ENCODE peak calls at places on chromosome 12, in eight cellular contexts. P is NCI-H345; Z is NCI-H1105 treated with DMSO at 0.1 percent for 48 hours; K is stimulated activated CD8-positive, alpha-beta memory T cell treated with anti-CD3 and anti-CD28 coated beads, Interleukin-15, amount 100 ng/mL, for 1 hour; N is stomach; W is neural crest cell; C is Right ventricle myocardium inferior; H is AG08396. O is an unnamed sample.

GRCh38 chr12:99911076-99911475 is 73.7 kb downstream of the ANKS1B start:
- DNase-seq in P (no peak), Z (no peak), K (no peak), N (no peak), W (no peak), C (no peak), H (peak), O (no peak)

GRCh38 chr12:5140190-5140589 is 96.5 kb downstream of the KCNA5 start:
- DNase-seq in P (no peak), Z (no peak), K (no peak), N (no peak), W (no peak), C (no peak), H (no peak), O (no peak)

GRCh38 chr12:55929306-55929791 is 1.6 kb upstream of the DGKA start:
- DNase-seq in P (no peak), Z (no peak), K (peak), N (peak), W (no peak), C (no peak), H (no peak), O (no peak)

GRCh38 chr12:67651380-67651695 is 2.8 kb downstream of the DYRK2 start:
- DNase-seq in P (peak), Z (no peak), K (no peak), N (no peak), W (no peak), C (no peak), H (peak), O (no peak)

GRCh38 chr12:104958946-104959841 is 1.1 kb upstream of the SLC41A2 start:
- DNase-seq in P (peak), Z (no peak), K (no peak), N (no peak), W (no peak), C (no peak), H (peak), O (no peak)

GRCh38 chr12:13273850-13274249 is 77.3 kb downstream of the EMP1 start:
- DNase-seq in P (no peak), Z (peak), K (no peak), N (no peak), W (no peak), C (no peak), H (no peak), O (peak)

GRCh38 chr12:131511391-131511802 is 199.5 kb upstream of the SFSWAP start:
- DNase-seq in P (no peak), Z (no peak), K (peak), N (no peak), W (no peak), C (no peak), H (no peak), O (no peak)

GRCh38 chr12:131066886-131067490 is 113.3 kb downstream of the ADGRD1 start:
- DNase-seq in P (no peak), Z (no peak), K (no peak), N (no peak), W (no peak), C (peak), H (no peak), O (no peak)